ENCODE peak calls at places on chromosome 22, in eight cellular contexts. Y, J, M, F, Q, V, L and T are unnamed samples.

GRCh38 chr22:37823134-37823985 is at the start of gene GALR3:
- DNase-seq in Y (no peak), J (no peak), M (no peak), F (no peak), Q (no peak), V (no peak), L (no peak), T (no peak)

GRCh38 chr22:47835726-47836125 is 1073.3 kb downstream of the TBC1D22A start:
- DNase-seq in Y (no peak), J (no peak), M (peak; percentile 87), F (no peak), Q (no peak), V (no peak), L (no peak), T (no peak)

GRCh38 chr22:33035276-33035863 is 22.8 kb downstream of the SYN3 start:
- DNase-seq in Y (no peak), J (no peak), M (no peak), F (no peak), Q (no peak), V (no peak), L (no peak), T (no peak)

GRCh38 chr22:20765938-20766337 is 8.0 kb upstream of the SERPIND1 start:
- DNase-seq in Y (no peak), J (no peak), M (no peak), F (no peak), Q (no peak), V (no peak), L (no peak), T (no peak)

GRCh38 chr22:23218867-23219251 is 38.5 kb downstream of the BCR start:
- DNase-seq in Y (no peak), J (no peak), M (no peak), F (peak; percentile 70), Q (no peak), V (no peak), L (no peak), T (peak; percentile 40)

GRCh38 chr22:19663286-19663815 is 51.0 kb upstream of the SEPTIN5 start:
- DNase-seq in Y (peak; percentile 36), J (no peak), M (peak; percentile 86), F (no peak), Q (no peak), V (no peak), L (no peak), T (no peak)

GRCh38 chr22:50307891-50308596 is 598 bp upstream of the PLXNB2 start:
- DNase-seq in Y (no peak), J (no peak), M (no peak), F (no peak), Q (no peak), V (no peak), L (no peak), T (peak; percentile 58)

GRCh38 chr22:49686495-49687219 is 141.0 kb downstream of the BRD1 start:
- DNase-seq in Y (no peak), J (no peak), M (no peak), F (no peak), Q (no peak), V (no peak), L (no peak), T (no peak)

GRCh38 chr22:24331468-24332440 is 61.1 kb downstream of the SPECC1L start:
- DNase-seq in Y (no peak), J (no peak), M (no peak), F (no peak), Q (no peak), V (no peak), L (no peak), T (no peak)

DNA sequence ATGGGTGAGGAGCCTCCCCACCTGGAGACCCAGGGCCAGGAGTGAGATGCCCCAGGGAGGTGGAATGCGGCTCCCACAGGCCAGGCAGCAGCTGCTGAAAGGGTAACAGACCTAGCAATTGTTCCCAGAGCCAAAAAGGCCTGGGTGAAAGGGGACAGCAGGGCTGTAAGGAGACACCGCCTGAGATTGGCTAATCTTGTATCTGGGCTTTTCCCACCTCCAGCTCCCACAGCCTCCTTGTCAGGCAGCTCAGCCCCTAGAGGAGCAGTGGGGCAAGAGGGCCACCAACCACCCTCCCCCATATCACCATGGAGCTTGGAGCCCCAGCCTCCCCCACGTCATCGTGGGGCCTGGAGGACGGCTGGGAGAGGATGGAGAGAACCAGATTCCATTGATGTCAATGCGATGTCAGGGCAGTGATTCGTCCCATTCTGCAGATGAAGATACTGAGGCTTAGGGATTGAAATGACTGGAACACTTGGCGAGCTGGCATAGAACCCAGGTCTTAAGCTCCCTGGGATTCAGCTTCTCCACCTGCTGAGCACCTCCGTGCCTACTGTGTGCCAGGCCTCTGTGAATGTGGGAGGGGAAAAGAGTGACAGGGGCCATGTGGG is 2.9 kb upstream of the MGAT3 start:
- DNase-seq in Y (no peak), J (no peak), M (no peak), F (peak; percentile 56), Q (no peak), V (no peak), L (no peak), T (no peak)
- H3K4me3 ChIP-seq in Y (no peak overlapping the region), J (no peak overlapping the region), M (no peak overlapping the region), F (no peak overlapping the region), Q (no peak overlapping the region), V (no peak overlapping the region), L (no peak overlapping the region), T (no peak overlapping the region)

GRCh38 chr22:30206964-30207363 is 39.6 kb downstream of the LIF start:
- DNase-seq in Y (peak; percentile 95), J (no peak), M (peak; percentile 93), F (peak; percentile 81), Q (no peak), V (no peak), L (no peak), T (no peak)

GRCh38 chr22:30210235-30210831 is 36.2 kb downstream of the LIF start:
- DNase-seq in Y (no peak), J (no peak), M (no peak), F (no peak), Q (no peak), V (no peak), L (no peak), T (no peak)

GRCh38 chr22:30208631-30209603 is 37.6 kb downstream of the LIF start:
- DNase-seq in Y (peak; percentile 86), J (no peak), M (peak; percentile 51), F (no peak), Q (no peak), V (no peak), L (no peak), T (no peak)

GRCh38 chr22:30211124-30211820 is 35.3 kb downstream of the LIF start:
- DNase-seq in Y (no peak), J (no peak), M (no peak), F (no peak), Q (no peak), V (no peak), L (no peak), T (no peak)

GRCh38 chr22:30209642-30210041 is 36.9 kb downstream of the LIF start:
- DNase-seq in Y (no peak), J (no peak), M (no peak), F (no peak), Q (no peak), V (no peak), L (no peak), T (no peak)
- H3K4me3 ChIP-seq in Y (no peak overlapping the region), J (no peak overlapping the region), M (no peak overlapping the region), F (no peak overlapping the region), Q (no peak overlapping the region), V (no peak overlapping the region), L (no peak overlapping the region), T (no peak overlapping the region)

DNA sequence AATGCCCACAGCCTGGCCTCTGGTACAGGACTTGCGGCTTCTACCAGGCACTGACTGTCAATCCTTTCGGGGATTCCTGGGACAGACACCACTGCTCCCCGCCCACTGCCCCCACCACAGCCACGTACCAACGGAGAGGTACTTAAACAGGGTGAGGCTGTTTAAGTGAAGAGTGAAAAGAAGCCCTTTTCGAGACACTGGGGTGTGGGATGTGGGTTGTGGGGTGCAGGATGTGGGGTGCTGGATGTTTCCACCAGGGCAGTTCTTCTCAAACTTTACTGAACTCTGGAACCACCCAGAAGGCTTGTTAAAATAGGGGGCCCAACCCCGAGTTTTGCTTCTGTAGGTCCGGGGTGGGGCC is 34.2 kb upstream of the PRR5 start:
- DNase-seq in Y (no peak), J (peak; percentile 77), M (no peak), F (no peak), Q (no peak), V (peak; percentile 77), L (peak; percentile 51), T (no peak)
- H3K4me3 ChIP-seq in Y (peak overlapping the region; percentile 68), J (peak overlapping the region; percentile 46), M (no peak overlapping the region), F (peak overlapping the region; percentile 70), Q (peak overlapping the region; percentile 60), V (peak overlapping the region; percentile 56), L (peak overlapping the region; percentile 60), T (no peak overlapping the region)

DNA sequence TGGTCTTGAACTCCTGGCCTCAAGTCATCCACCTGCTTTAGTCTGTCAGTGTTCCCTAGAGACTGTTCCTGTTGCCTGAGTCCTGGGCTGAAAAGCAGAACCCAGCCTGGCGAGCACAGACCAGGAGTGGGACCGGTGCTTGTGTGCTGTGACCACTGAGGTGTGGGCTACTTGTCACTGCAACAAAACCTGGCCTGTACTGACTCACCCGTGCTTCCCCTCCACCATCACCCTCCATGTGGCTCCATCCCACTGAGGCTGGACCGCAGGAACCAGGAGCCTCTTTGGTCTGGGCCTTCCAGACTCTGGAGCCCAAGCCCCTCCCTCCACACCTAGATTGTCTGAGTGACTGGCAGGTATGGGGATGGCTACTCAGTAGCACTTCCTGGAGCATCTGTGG is 8.6 kb downstream of the MCAT start:
- DNase-seq in Y (no peak), J (no peak), M (no peak), F (no peak), Q (no peak), V (no peak), L (no peak), T (no peak)
- H3K4me3 ChIP-seq in Y (no peak overlapping the region), J (no peak overlapping the region), M (no peak overlapping the region), F (no peak overlapping the region), Q (no peak overlapping the region), V (no peak overlapping the region), L (no peak overlapping the region), T (no peak overlapping the region)